ENCODE peak calls at places on chromosomes 4 and X, in six cellular contexts. One of them, this sample, is unnamed.

GRCh38 chrX:37348237-37349130 is 680 bp upstream of the PRRG1 start:
- DNase-seq in naive thymus-derived CD4-positive, alpha-beta T cell: no peak
- DNase-seq in HT-29: peak; percentile 12
- DNase-seq in HAP-1: no peak
- DNase-seq in NCI-H748 treated with DMSO at 0.1 percent for 48 hours: no peak
- DNase-seq in iris pigment epithelial cell: peak; percentile 75
- DNase-seq in this sample: no peak

GRCh38 chrX:151370906-151371305 is 26.1 kb upstream of the VMA21 start:
- DNase-seq in naive thymus-derived CD4-positive, alpha-beta T cell: no peak
- DNase-seq in HT-29: no peak
- DNase-seq in HAP-1: peak; percentile 14
- DNase-seq in NCI-H748 treated with DMSO at 0.1 percent for 48 hours: no peak
- DNase-seq in iris pigment epithelial cell: no peak
- DNase-seq in this sample: no peak

GRCh38 chr4:185548587-185548986 is 13.3 kb upstream of the PDLIM3 start:
- DNase-seq in naive thymus-derived CD4-positive, alpha-beta T cell: no peak
- DNase-seq in HT-29: no peak
- DNase-seq in HAP-1: no peak
- DNase-seq in NCI-H748 treated with DMSO at 0.1 percent for 48 hours: no peak
- DNase-seq in iris pigment epithelial cell: no peak
- DNase-seq in this sample: no peak

GRCh38 chr4:80017125-80017854 is 55.7 kb downstream of the ANTXR2 start:
- DNase-seq in naive thymus-derived CD4-positive, alpha-beta T cell: no peak
- DNase-seq in HT-29: no peak
- DNase-seq in HAP-1: no peak
- DNase-seq in NCI-H748 treated with DMSO at 0.1 percent for 48 hours: no peak
- DNase-seq in iris pigment epithelial cell: peak; percentile 96
- DNase-seq in this sample: no peak

GRCh38 chrX:23779025-23779424 is 3.9 kb upstream of the SAT1 start:
- DNase-seq in naive thymus-derived CD4-positive, alpha-beta T cell: no peak
- DNase-seq in HT-29: no peak
- DNase-seq in HAP-1: peak; percentile 32
- DNase-seq in NCI-H748 treated with DMSO at 0.1 percent for 48 hours: no peak
- DNase-seq in iris pigment epithelial cell: peak; percentile 58
- DNase-seq in this sample: no peak

GRCh38 chr4:185426960-185427688 is 1.4 kb upstream of the UFSP2 start:
- DNase-seq in naive thymus-derived CD4-positive, alpha-beta T cell: no peak
- DNase-seq in HT-29: no peak
- DNase-seq in HAP-1: no peak
- DNase-seq in NCI-H748 treated with DMSO at 0.1 percent for 48 hours: no peak
- DNase-seq in iris pigment epithelial cell: no peak
- DNase-seq in this sample: no peak

GRCh38 chrX:153216926-153217325 is 37.8 kb downstream of the MAGEA1 start:
- DNase-seq in naive thymus-derived CD4-positive, alpha-beta T cell: no peak
- DNase-seq in HT-29: no peak
- DNase-seq in HAP-1: no peak
- DNase-seq in NCI-H748 treated with DMSO at 0.1 percent for 48 hours: no peak
- DNase-seq in iris pigment epithelial cell: no peak
- DNase-seq in this sample: no peak

GRCh38 chr4:86961605-86962295 is 26.9 kb downstream of the AFF1 start:
- DNase-seq in naive thymus-derived CD4-positive, alpha-beta T cell: no peak
- DNase-seq in HT-29: peak; percentile 36
- DNase-seq in HAP-1: peak; percentile 33
- DNase-seq in NCI-H748 treated with DMSO at 0.1 percent for 48 hours: no peak
- DNase-seq in iris pigment epithelial cell: no peak
- DNase-seq in this sample: no peak

GRCh38 chr4:7194251-7195137 is 2.2 kb downstream of the SORCS2 start:
- DNase-seq in naive thymus-derived CD4-positive, alpha-beta T cell: no peak
- DNase-seq in HT-29: peak; percentile 7
- DNase-seq in HAP-1: peak; percentile 51
- DNase-seq in NCI-H748 treated with DMSO at 0.1 percent for 48 hours: no peak
- DNase-seq in iris pigment epithelial cell: peak; percentile 39
- DNase-seq in this sample: no peak

GRCh38 chr4:52925531-52925968 is 63.4 kb downstream of the RASL11B start:
- DNase-seq in naive thymus-derived CD4-positive, alpha-beta T cell: no peak
- DNase-seq in HT-29: no peak
- DNase-seq in HAP-1: no peak
- DNase-seq in NCI-H748 treated with DMSO at 0.1 percent for 48 hours: no peak
- DNase-seq in iris pigment epithelial cell: peak; percentile 13
- DNase-seq in this sample: no peak

GRCh38 chr4:21184788-21185187 is 484.5 kb downstream of the PACRGL start:
- DNase-seq in naive thymus-derived CD4-positive, alpha-beta T cell: no peak
- DNase-seq in HT-29: no peak
- DNase-seq in HAP-1: no peak
- DNase-seq in NCI-H748 treated with DMSO at 0.1 percent for 48 hours: no peak
- DNase-seq in iris pigment epithelial cell: no peak
- DNase-seq in this sample: no peak

GRCh38 chr4:122847931-122848330 is 21.3 kb downstream of the FGF2 start:
- DNase-seq in naive thymus-derived CD4-positive, alpha-beta T cell: no peak
- DNase-seq in HT-29: no peak
- DNase-seq in HAP-1: no peak
- DNase-seq in NCI-H748 treated with DMSO at 0.1 percent for 48 hours: no peak
- DNase-seq in iris pigment epithelial cell: no peak
- DNase-seq in this sample: no peak

GRCh38 chrX:53595266-53595810 is 91.2 kb downstream of the HUWE1 start:
- DNase-seq in naive thymus-derived CD4-positive, alpha-beta T cell: no peak
- DNase-seq in HT-29: no peak
- DNase-seq in HAP-1: no peak
- DNase-seq in NCI-H748 treated with DMSO at 0.1 percent for 48 hours: no peak
- DNase-seq in iris pigment epithelial cell: no peak
- DNase-seq in this sample: no peak

GRCh38 chrX:115017455-115017854 is at the start of gene IL13RA2:
- DNase-seq in naive thymus-derived CD4-positive, alpha-beta T cell: no peak
- DNase-seq in HT-29: no peak
- DNase-seq in HAP-1: peak; percentile 35
- DNase-seq in NCI-H748 treated with DMSO at 0.1 percent for 48 hours: no peak
- DNase-seq in iris pigment epithelial cell: no peak
- DNase-seq in this sample: no peak

GRCh38 chr4:53113433-53114215 is 251.5 kb downstream of the RASL11B start:
- DNase-seq in naive thymus-derived CD4-positive, alpha-beta T cell: no peak
- DNase-seq in HT-29: no peak
- DNase-seq in HAP-1: no peak
- DNase-seq in NCI-H748 treated with DMSO at 0.1 percent for 48 hours: no peak
- DNase-seq in iris pigment epithelial cell: no peak
- DNase-seq in this sample: no peak

GRCh38 chr4:92236907-92237306 is 66.9 kb upstream of the GRID2 start:
- DNase-seq in naive thymus-derived CD4-positive, alpha-beta T cell: no peak
- DNase-seq in HT-29: no peak
- DNase-seq in HAP-1: no peak
- DNase-seq in NCI-H748 treated with DMSO at 0.1 percent for 48 hours: no peak
- DNase-seq in iris pigment epithelial cell: peak; percentile 80
- DNase-seq in this sample: no peak

GRCh38 chr4:52604215-52604614 is 54.9 kb downstream of the USP46 start:
- DNase-seq in naive thymus-derived CD4-positive, alpha-beta T cell: no peak
- DNase-seq in HT-29: no peak
- DNase-seq in HAP-1: no peak
- DNase-seq in NCI-H748 treated with DMSO at 0.1 percent for 48 hours: no peak
- DNase-seq in iris pigment epithelial cell: no peak
- DNase-seq in this sample: no peak